ENCODE peak calls at places on chromosomes 1 and 21, in six cellular contexts. U is adrenal gland, Q is mesothelial cell of epicardium, R is kidney, G is right lobe of liver, I is tibial artery. M is an unnamed sample.

GRCh38 chr1:233240839-233241682 is 54.5 kb downstream of the PCNX2 start:
- DNase-seq in U (peak), Q (peak), R (no peak), G (peak), I (peak), M (peak)

GRCh38 chr1:25774921-25775774 is 24.8 kb upstream of the SELENON start:
- DNase-seq in U (no peak), Q (no peak), R (no peak), G (no peak), I (no peak), M (peak)

GRCh38 chr1:39110882-39111281 is 84.7 kb downstream of the NDUFS5 start:
- DNase-seq in U (no peak), Q (no peak), R (no peak), G (no peak), I (no peak), M (no peak)

GRCh38 chr1:61270761-61271411 is 188.5 kb downstream of the NFIA start:
- DNase-seq in U (no peak), Q (no peak), R (no peak), G (no peak), I (no peak), M (no peak)

GRCh38 chr1:209646558-209646957 is 5.7 kb downstream of the LAMB3 start:
- DNase-seq in U (no peak), Q (no peak), R (no peak), G (no peak), I (no peak), M (no peak)

GRCh38 chr1:25503551-25504426 is 39.6 kb upstream of the LDLRAP1 start:
- DNase-seq in U (peak), Q (no peak), R (peak), G (peak), I (peak), M (peak)

GRCh38 chr1:54686155-54686554 is 29.5 kb upstream of the TTC4 start:
- DNase-seq in U (no peak), Q (no peak), R (no peak), G (no peak), I (no peak), M (no peak)

GRCh38 chr1:212814989-212815388 is 23.3 kb downstream of the TATDN3 start:
- DNase-seq in U (peak), Q (no peak), R (no peak), G (no peak), I (no peak), M (peak)

GRCh38 chr1:87869563-87869962 is 540.9 kb downstream of the LMO4 start:
- DNase-seq in U (no peak), Q (no peak), R (no peak), G (no peak), I (no peak), M (no peak)

GRCh38 chr1:31663622-31664452 is 19.2 kb upstream of the PEF1 start:
- DNase-seq in U (peak), Q (peak), R (no peak), G (peak), I (no peak), M (peak)

GRCh38 chr1:32464191-32464715 is 619 bp upstream of the ZBTB8B start:
- DNase-seq in U (no peak), Q (peak), R (no peak), G (no peak), I (peak), M (no peak)

GRCh38 chr1:71088645-71089287 is 7.9 kb upstream of the ZRANB2 start:
- DNase-seq in U (no peak), Q (no peak), R (no peak), G (no peak), I (no peak), M (no peak)

GRCh38 chr1:71089536-71090270 is 8.9 kb upstream of the ZRANB2 start:
- DNase-seq in U (no peak), Q (no peak), R (no peak), G (no peak), I (no peak), M (no peak)

GRCh38 chr1:71097428-71097827 is 16.6 kb upstream of the ZRANB2 start:
- DNase-seq in U (no peak), Q (no peak), R (no peak), G (no peak), I (no peak), M (no peak)

DNA sequence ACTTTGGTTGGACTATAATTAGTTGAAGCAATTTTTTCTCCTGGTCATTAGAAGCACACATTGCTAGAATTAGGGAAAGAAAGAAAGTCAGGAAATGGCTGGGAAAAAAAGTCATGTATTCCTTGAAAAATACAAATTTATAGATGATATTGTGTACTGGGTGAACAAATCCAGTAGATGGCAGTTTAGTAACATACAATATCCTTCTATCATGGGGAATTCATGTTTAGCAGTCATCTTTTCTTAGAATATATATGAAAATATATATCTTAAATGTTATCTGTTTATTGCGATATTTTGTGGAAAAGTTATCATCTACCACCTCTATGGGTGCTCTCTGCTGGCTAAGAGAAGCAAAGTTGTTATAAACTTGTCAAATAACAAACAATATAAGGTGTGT is 13.1 kb upstream of the ZRANB2 start:
- DNase-seq in U (no peak), Q (no peak), R (no peak), G (no peak), I (no peak), M (no peak)
- TF ChIP-seq CTCF in U (peak), Q (no peak), R (no peak), G (peak), I (no peak), M (peak)

GRCh38 chr1:37456614-37457013 is 17.8 kb upstream of the ZC3H12A start:
- DNase-seq in U (no peak), Q (no peak), R (no peak), G (no peak), I (no peak), M (no peak)

GRCh38 chr1:37453647-37454046 is 20.7 kb upstream of the ZC3H12A start:
- DNase-seq in U (peak), Q (no peak), R (no peak), G (no peak), I (no peak), M (no peak)

GRCh38 chr1:37461698-37462436 is 12.5 kb upstream of the ZC3H12A start:
- DNase-seq in U (no peak), Q (no peak), R (no peak), G (no peak), I (no peak), M (no peak)

GRCh38 chr1:37455516-37455915 is 18.9 kb upstream of the ZC3H12A start:
- DNase-seq in U (no peak), Q (no peak), R (no peak), G (no peak), I (no peak), M (no peak)

GRCh38 chr1:37458551-37458950 is 15.8 kb upstream of the ZC3H12A start:
- DNase-seq in U (no peak), Q (no peak), R (no peak), G (no peak), I (no peak), M (no peak)
- TF ChIP-seq CTCF in U (no peak), Q (no peak), R (no peak), G (no peak), I (no peak), M (no peak)

GRCh38 chr1:114959423-114959822 is 70.2 kb upstream of the TSHB start:
- DNase-seq in U (no peak), Q (no peak), R (no peak), G (no peak), I (no peak), M (no peak)

DNA sequence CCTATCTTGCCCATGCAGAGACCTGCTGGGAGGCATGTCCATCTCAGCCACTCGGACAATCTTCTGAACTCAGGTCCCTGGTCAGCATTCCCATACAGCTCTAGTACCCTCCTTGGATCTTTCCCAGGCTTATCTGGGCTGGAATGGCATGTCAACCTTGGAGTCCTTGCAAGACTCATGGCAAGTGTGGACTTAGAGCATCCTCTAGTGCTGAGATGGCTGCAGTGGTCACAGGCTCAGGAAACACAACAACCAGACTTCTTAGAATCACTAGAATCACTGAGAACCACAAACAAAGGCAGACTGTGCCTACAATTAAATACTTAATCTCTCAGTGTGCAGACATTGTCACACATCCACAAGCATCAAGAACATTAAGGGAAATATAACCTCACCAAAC is 73.1 kb upstream of the TSHB start:
- DNase-seq in U (peak), Q (no peak), R (no peak), G (no peak), I (no peak), M (no peak)
- TF ChIP-seq CTCF in U (peak), Q (no peak), R (peak), G (peak), I (no peak), M (peak)

DNA sequence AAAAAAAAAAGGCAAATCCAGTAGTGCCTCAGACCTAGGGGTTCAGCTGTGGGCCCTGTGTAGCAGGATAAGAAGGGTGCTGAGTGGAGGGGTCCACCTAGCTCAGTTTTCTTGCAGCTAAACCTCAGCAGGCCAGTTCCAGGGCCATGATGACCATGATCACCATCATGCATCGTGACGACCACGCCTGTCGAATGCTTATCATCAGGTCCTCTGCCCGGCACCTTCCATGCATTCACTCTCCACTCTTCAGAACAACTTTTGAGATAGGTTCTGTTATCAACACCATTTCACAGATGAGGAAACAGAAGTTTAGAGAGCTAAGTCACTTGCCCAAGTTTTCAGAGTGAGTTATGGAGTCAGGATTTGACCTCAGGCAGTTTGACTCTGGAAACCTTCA is 54.9 kb downstream of the ACBD3 start:
- DNase-seq in U (no peak), Q (no peak), R (no peak), G (no peak), I (peak), M (no peak)
- TF ChIP-seq CTCF in U (no peak), Q (no peak), R (no peak), G (no peak), I (no peak), M (no peak)

DNA sequence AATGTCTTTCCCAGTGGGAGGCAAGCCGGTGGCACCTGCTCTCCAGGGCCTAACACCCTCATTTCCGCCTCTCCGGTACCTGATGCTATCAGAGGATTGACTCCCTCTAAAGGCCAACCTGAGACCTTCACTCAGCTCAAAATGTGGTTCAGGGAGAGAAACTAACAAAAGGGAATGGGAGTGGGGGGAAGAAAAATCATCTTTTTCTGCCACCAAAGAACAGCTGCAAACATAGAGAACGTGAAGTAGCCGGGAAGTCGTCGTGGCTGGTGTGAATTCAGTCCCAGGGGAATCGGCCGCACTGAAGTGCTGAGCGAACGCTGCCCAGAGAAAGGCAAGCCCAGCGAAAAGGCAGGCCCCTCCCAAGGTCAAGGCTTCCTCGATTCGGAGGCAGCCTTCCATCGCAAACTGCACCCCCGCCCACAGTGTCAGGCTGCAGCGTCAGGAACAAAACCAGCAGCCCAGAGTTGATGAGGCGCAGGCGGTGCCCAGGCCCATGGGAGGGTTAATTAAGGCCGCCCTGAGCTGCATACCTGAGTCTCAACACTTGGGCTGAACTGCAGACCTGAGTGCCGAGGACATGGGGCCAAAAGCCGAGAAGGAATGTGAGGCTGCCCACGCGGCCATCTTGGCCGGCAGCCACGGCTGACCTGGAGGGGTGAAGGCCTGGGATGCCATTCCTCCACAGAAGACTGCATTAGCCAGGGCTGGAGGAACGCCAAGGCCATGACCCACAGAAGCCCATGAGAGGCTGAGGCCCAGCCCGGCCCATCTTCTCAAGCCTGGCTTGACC is 160.2 kb downstream of the PSMG1 start:
- DNase-seq in U (peak), Q (no peak), R (peak), G (peak), I (peak), M (no peak)
- TF ChIP-seq CTCF in U (no peak), Q (no peak), R (peak), G (peak), I (no peak), M (peak)

M was measured in BE2C.